ENCODE peak calls at places on chromosome 22, in seven cellular contexts. E, T, N, A, L, Y and C are unnamed samples.
A peak's percentile ranks its signal among the peaks of the same experiment; 100 is the strongest.

GRCh38 chr22:48760481-48761238 is 1067.0 kb downstream of the BRD1 start:
- DNase-seq in E (no peak), T (no peak), N (no peak), A (peak; percentile 12), L (no peak), Y (no peak), C (no peak)

GRCh38 chr22:42930810-42931420 is 73.8 kb upstream of the ARFGAP3 start:
- DNase-seq in E (no peak), T (peak; percentile 64), N (no peak), A (no peak), L (peak; percentile 92), Y (no peak), C (peak; percentile 52)

GRCh38 chr22:27219036-27219435 is 561.6 kb downstream of the MIAT start:
- DNase-seq in E (no peak), T (no peak), N (no peak), A (no peak), L (no peak), Y (no peak), C (no peak)

GRCh38 chr22:27207907-27208306 is 550.5 kb downstream of the MIAT start:
- DNase-seq in E (no peak), T (no peak), N (no peak), A (no peak), L (no peak), Y (peak; percentile 94), C (peak; percentile 39)

GRCh38 chr22:27348634-27349033 is 452.9 kb downstream of the MN1 start:
- DNase-seq in E (no peak), T (no peak), N (no peak), A (no peak), L (peak; percentile 0), Y (peak; percentile 10), C (peak; percentile 43)

GRCh38 chr22:22902247-22902962 is 14.8 kb downstream of the IGLL5 start:
- DNase-seq in E (no peak), T (no peak), N (no peak), A (no peak), L (no peak), Y (no peak), C (no peak)

GRCh38 chr22:50443801-50444625 is 30.8 kb downstream of the SBF1 start:
- DNase-seq in E (no peak), T (no peak), N (no peak), A (no peak), L (peak; percentile 74), Y (no peak), C (no peak)

GRCh38 chr22:21961886-21962654 is 9.4 kb upstream of the PPM1F start:
- DNase-seq in E (no peak), T (no peak), N (no peak), A (no peak), L (no peak), Y (peak; percentile 22), C (peak; percentile 72)

GRCh38 chr22:24175160-24175808 is 6.0 kb upstream of the SUSD2 start:
- DNase-seq in E (peak; percentile 46), T (peak; percentile 84), N (peak; percentile 49), A (peak; percentile 88), L (peak; percentile 92), Y (peak; percentile 79), C (peak; percentile 72)

GRCh38 chr22:50222508-50222907 is 21.7 kb downstream of the SELENOO start:
- DNase-seq in E (no peak), T (no peak), N (no peak), A (no peak), L (no peak), Y (no peak), C (no peak)

GRCh38 chr22:39021552-39022250 is 774 bp downstream of the APOBEC3D start:
- DNase-seq in E (no peak), T (no peak), N (no peak), A (no peak), L (peak; percentile 27), Y (peak; percentile 21), C (no peak)

GRCh38 chr22:18031670-18032454 is 7.5 kb upstream of the MICAL3 start:
- DNase-seq in E (no peak), T (peak; percentile 48), N (no peak), A (no peak), L (peak; percentile 95), Y (peak; percentile 85), C (peak; percentile 97)

DNA sequence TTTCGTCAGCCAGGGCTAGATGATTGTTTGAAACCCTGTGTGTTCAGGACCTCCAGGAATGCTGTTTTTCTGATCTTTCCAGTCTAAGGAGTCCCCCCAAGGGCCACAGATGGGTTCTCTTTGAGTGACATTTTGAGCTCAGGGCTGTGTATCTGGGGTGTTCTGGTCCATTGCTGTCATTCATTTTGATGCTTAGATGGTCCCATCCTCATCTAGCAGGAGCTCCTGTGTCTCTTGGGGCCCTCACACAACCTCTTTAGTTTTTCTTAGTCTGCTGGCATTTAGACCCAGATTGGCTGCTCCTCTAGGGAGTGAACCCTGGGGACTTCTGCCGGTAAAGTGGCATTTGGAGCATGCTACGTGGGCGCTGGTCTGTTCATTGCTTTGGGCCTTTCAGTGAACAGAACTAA is 39.1 kb downstream of the MED15 start:
- DNase-seq in E (no peak), T (no peak), N (no peak), A (no peak), L (peak; percentile 94), Y (no peak), C (no peak)
- H3K18ac ChIP-seq in E (no peak overlapping the region), T (no peak overlapping the region), N (no peak overlapping the region), A (no peak overlapping the region), L (no peak overlapping the region), Y (no peak overlapping the region), C (peak overlapping the region; percentile 16)

GRCh38 chr22:37824674-37825641 is 1.8 kb downstream of the GALR3 start:
- DNase-seq in E (no peak), T (peak; percentile 51), N (no peak), A (peak; percentile 63), L (peak; percentile 39), Y (no peak), C (no peak)
- H3K18ac ChIP-seq in E (peak overlapping the region; percentile 91), T (no peak overlapping the region), N (peak overlapping the region; percentile 93), A (no peak overlapping the region), L (no peak overlapping the region), Y (peak overlapping the region; percentile 42), C (no peak overlapping the region)

GRCh38 chr22:45499746-45500145 is 2.9 kb upstream of the FBLN1 start:
- DNase-seq in E (no peak), T (peak; percentile 69), N (no peak), A (no peak), L (peak; percentile 53), Y (no peak), C (no peak)
- H3K18ac ChIP-seq in E (no peak overlapping the region), T (no peak overlapping the region), N (peak overlapping the region; percentile 92), A (no peak overlapping the region), L (peak overlapping the region; percentile 42), Y (peak overlapping the region; percentile 13), C (peak overlapping the region; percentile 24)

GRCh38 chr22:37805878-37806277 is 1.9 kb upstream of the GCAT start:
- DNase-seq in E (no peak), T (no peak), N (no peak), A (no peak), L (peak; percentile 26), Y (no peak), C (no peak)

GRCh38 chr22:37806409-37807338 is 1.1 kb upstream of the GCAT start:
- DNase-seq in E (no peak), T (peak; percentile 48), N (no peak), A (no peak), L (peak; percentile 37), Y (peak; percentile 53), C (peak; percentile 52)

GRCh38 chr22:37808294-37808657 is 542 bp downstream of the GCAT start:
- DNase-seq in E (no peak), T (no peak), N (no peak), A (peak; percentile 26), L (peak; percentile 74), Y (peak; percentile 67), C (peak; percentile 62)

GRCh38 chr22:37809672-37810333 is 2.1 kb downstream of the GCAT start:
- DNase-seq in E (no peak), T (no peak), N (no peak), A (peak; percentile 20), L (no peak), Y (no peak), C (no peak)

DNA sequence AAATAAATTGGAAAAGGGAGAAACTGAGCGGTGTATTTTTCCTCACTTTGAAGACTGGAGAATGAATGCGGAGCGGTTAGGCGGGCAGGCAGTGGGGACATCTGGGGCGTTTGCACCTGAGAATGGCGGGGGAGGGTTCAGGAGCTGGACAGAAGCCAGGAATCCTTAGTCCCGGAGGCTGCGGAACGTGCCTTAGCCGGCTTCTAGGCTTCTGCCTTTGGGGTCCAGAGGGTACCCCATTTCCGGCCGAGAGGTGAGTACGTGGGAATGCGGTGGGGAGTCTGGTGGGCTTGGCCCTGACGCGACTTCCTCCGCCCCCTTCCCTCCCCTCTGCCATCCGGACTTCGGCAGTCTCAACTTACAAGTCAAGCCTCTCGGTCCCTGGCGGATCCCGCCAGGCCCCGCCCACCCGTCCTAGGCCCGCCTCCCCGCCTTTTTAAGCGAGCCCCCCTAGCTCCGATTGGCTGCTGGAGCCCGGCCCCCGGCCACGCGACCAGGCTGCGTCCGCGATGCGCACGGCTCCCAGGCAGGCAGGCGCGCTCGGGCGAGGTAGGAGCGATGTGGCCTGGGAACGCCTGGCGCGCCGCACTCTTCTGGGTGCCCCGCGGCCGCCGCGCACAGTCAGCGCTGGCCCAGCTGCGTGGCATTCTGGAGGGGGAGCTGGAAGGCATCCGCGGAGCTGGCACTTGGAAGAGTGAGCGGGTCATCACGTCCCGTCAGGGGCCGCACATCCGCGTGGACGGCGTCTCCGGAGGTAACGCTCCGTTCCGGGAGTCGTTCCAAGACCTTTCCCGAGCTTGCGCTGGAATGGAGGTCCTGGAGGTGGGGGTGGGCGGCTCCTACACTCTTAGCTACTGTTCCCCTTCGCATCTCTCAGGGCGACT is at the start of gene GCAT:
- DNase-seq in E (peak; percentile 95), T (peak; percentile 98), N (peak; percentile 97), A (peak; percentile 99), L (peak; percentile 90), Y (peak; percentile 96), C (peak; percentile 95)
- H3K18ac ChIP-seq in E (no peak within 1 kb of the TSS), T (peak within 1 kb of the TSS; percentile 20), N (peak within 1 kb of the TSS; percentile 88), A (no peak within 1 kb of the TSS), L (peak within 1 kb of the TSS; percentile 79), Y (peak within 1 kb of the TSS; percentile 91), C (no peak within 1 kb of the TSS)

GRCh38 chr22:29499852-29500251 is 19.8 kb downstream of the NEFH start:
- DNase-seq in E (no peak), T (no peak), N (no peak), A (no peak), L (no peak), Y (no peak), C (no peak)
- H3K18ac ChIP-seq in E (no peak overlapping the region), T (no peak overlapping the region), N (no peak overlapping the region), A (no peak overlapping the region), L (no peak overlapping the region), Y (no peak overlapping the region), C (no peak overlapping the region)

GRCh38 chr22:33717694-33718396 is 202.4 kb downstream of the LARGE1 start:
- DNase-seq in E (no peak), T (no peak), N (no peak), A (no peak), L (no peak), Y (no peak), C (no peak)
- H3K18ac ChIP-seq in E (no peak overlapping the region), T (no peak overlapping the region), N (no peak overlapping the region), A (no peak overlapping the region), L (no peak overlapping the region), Y (no peak overlapping the region), C (no peak overlapping the region)